ENCODE peak calls at places on chromosomes 12 and 14, in eight cellular contexts. A, X, J, R, K, T, C and L are unnamed samples.

GRCh38 chr12:24562761-24563392 is 386.0 kb downstream of the BCAT1 start:
- DNase-seq in A (peak), X (no peak), J (peak), R (peak), K (no peak), T (peak), C (peak), L (no peak)

GRCh38 chr14:24975393-24975792 is 74.6 kb downstream of the STXBP6 start:
- DNase-seq in A (no peak), X (no peak), J (no peak), R (no peak), K (no peak), T (no peak), C (no peak), L (no peak)

GRCh38 chr14:40119765-40120164 is 687.5 kb upstream of the FBXO33 start:
- DNase-seq in A (no peak), X (no peak), J (no peak), R (no peak), K (no peak), T (no peak), C (no peak), L (no peak)

GRCh38 chr12:15698377-15698867 is 90.8 kb downstream of the EPS8 start:
- DNase-seq in A (no peak), X (no peak), J (no peak), R (no peak), K (peak), T (no peak), C (no peak), L (no peak)

GRCh38 chr14:56379956-56380355 is 199.6 kb upstream of the TMEM260 start:
- DNase-seq in A (no peak), X (no peak), J (no peak), R (no peak), K (no peak), T (peak), C (no peak), L (no peak)

GRCh38 chr12:99110866-99111265 is 465.8 kb downstream of the APAF1 start:
- DNase-seq in A (no peak), X (no peak), J (no peak), R (no peak), K (no peak), T (no peak), C (peak), L (peak)

GRCh38 chr14:50045039-50045711 is 71.2 kb downstream of the VCPKMT start:
- DNase-seq in A (no peak), X (peak), J (peak), R (no peak), K (peak), T (peak), C (no peak), L (no peak)

GRCh38 chr12:27969011-27969900 is 3.3 kb downstream of the PTHLH start:
- DNase-seq in A (no peak), X (no peak), J (peak), R (peak), K (peak), T (no peak), C (no peak), L (no peak)

GRCh38 chr14:94089479-94089878 is 8.4 kb downstream of the IFI27L1 start:
- DNase-seq in A (no peak), X (no peak), J (no peak), R (no peak), K (no peak), T (no peak), C (no peak), L (no peak)

GRCh38 chr12:20501958-20502357 is 133.6 kb downstream of the PDE3A start:
- DNase-seq in A (no peak), X (no peak), J (no peak), R (no peak), K (no peak), T (no peak), C (no peak), L (no peak)

GRCh38 chr12:78584695-78585094 is 279.9 kb upstream of the SYT1 start:
- DNase-seq in A (no peak), X (no peak), J (peak), R (no peak), K (no peak), T (peak), C (no peak), L (peak)

GRCh38 chr14:102920273-102920997 is 2.0 kb upstream of the AMN start:
- DNase-seq in A (no peak), X (no peak), J (no peak), R (no peak), K (no peak), T (no peak), C (no peak), L (no peak)

GRCh38 chr14:50790568-50790967 is 40.4 kb downstream of the NIN start:
- DNase-seq in A (no peak), X (no peak), J (no peak), R (no peak), K (no peak), T (no peak), C (no peak), L (no peak)

GRCh38 chr12:122834921-122835692 is at the start of gene HIP1R:
- DNase-seq in A (peak), X (peak), J (peak), R (peak), K (no peak), T (no peak), C (no peak), L (peak)

GRCh38 chr12:14767617-14768016 is 35.7 kb downstream of the WBP11 start:
- DNase-seq in A (no peak), X (no peak), J (no peak), R (no peak), K (no peak), T (no peak), C (no peak), L (no peak)

GRCh38 chr14:90815817-90816662 is at the start of gene TTC7B:
- DNase-seq in A (no peak), X (no peak), J (peak), R (peak), K (no peak), T (peak), C (no peak), L (no peak)

GRCh38 chr14:78022059-78022458 is 148.1 kb upstream of the NRXN3 start:
- DNase-seq in A (no peak), X (no peak), J (peak), R (peak), K (peak), T (peak), C (peak), L (peak)

GRCh38 chr12:202081-202731 is 11.8 kb downstream of the SLC6A12 start:
- DNase-seq in A (peak), X (no peak), J (no peak), R (no peak), K (no peak), T (no peak), C (peak), L (no peak)

GRCh38 chr12:93563807-93564538 is 8.5 kb upstream of the SOCS2 start:
- DNase-seq in A (no peak), X (no peak), J (peak), R (no peak), K (peak), T (peak), C (no peak), L (no peak)

GRCh38 chr14:31716208-31716607 is 155.0 kb downstream of the NUBPL start:
- DNase-seq in A (no peak), X (no peak), J (no peak), R (no peak), K (no peak), T (no peak), C (no peak), L (no peak)

GRCh38 chr12:5710260-5710878 is 234.7 kb downstream of the ANO2 start:
- DNase-seq in A (no peak), X (no peak), J (no peak), R (no peak), K (no peak), T (no peak), C (no peak), L (no peak)

GRCh38 chr14:24414732-24415420 is 14.6 kb downstream of the CBLN3 start:
- DNase-seq in A (no peak), X (no peak), J (no peak), R (no peak), K (no peak), T (no peak), C (no peak), L (no peak)

GRCh38 chr14:68841030-68841809 is 48.4 kb upstream of the ZFP36L1 start:
- DNase-seq in A (no peak), X (no peak), J (no peak), R (no peak), K (no peak), T (peak), C (no peak), L (no peak)

GRCh38 chr12:131700271-131700670 is 10.6 kb upstream of the SFSWAP start:
- DNase-seq in A (no peak), X (no peak), J (no peak), R (no peak), K (no peak), T (no peak), C (no peak), L (no peak)

GRCh38 chr14:58607571-58608317 is 30.0 kb upstream of the DACT1 start:
- DNase-seq in A (no peak), X (no peak), J (no peak), R (no peak), K (no peak), T (peak), C (no peak), L (no peak)

GRCh38 chr12:94793191-94793595 is 142.8 kb upstream of the TMCC3 start:
- DNase-seq in A (no peak), X (no peak), J (no peak), R (no peak), K (no peak), T (no peak), C (no peak), L (no peak)

GRCh38 chr12:112891093-112892024 is 15.4 kb upstream of the OAS1 start:
- DNase-seq in A (no peak), X (no peak), J (no peak), R (no peak), K (no peak), T (no peak), C (no peak), L (peak)

GRCh38 chr12:52903285-52903854 is 1.5 kb downstream of the KRT8 start:
- DNase-seq in A (no peak), X (peak), J (no peak), R (peak), K (no peak), T (peak), C (no peak), L (peak)

GRCh38 chr12:95976416-95976832 is 19.7 kb downstream of the HAL start:
- DNase-seq in A (no peak), X (no peak), J (no peak), R (no peak), K (no peak), T (peak), C (no peak), L (no peak)

GRCh38 chr14:61475316-61475715 is 153.9 kb downstream of the PRKCH start:
- DNase-seq in A (no peak), X (no peak), J (peak), R (no peak), K (peak), T (peak), C (peak), L (peak)

GRCh38 chr12:10855807-10856206 is 6.5 kb upstream of the PRR4 start:
- DNase-seq in A (no peak), X (no peak), J (no peak), R (no peak), K (no peak), T (no peak), C (no peak), L (no peak)

GRCh38 chr12:91171475-91171874 is 11.1 kb downstream of the DCN start:
- DNase-seq in A (no peak), X (no peak), J (no peak), R (no peak), K (no peak), T (no peak), C (no peak), L (no peak)

GRCh38 chr12:121391619-121392324 is 8.1 kb upstream of the RNF34 start:
- DNase-seq in A (no peak), X (no peak), J (no peak), R (no peak), K (no peak), T (peak), C (no peak), L (no peak)

GRCh38 chr12:12714276-12715001 is 2.7 kb upstream of the CDKN1B start:
- DNase-seq in A (peak), X (peak), J (peak), R (no peak), K (no peak), T (no peak), C (peak), L (peak)